ENCODE peak calls at places on chromosomes 6 and 20, in nine cellular contexts. W is fibroblast of pulmonary artery, O is dorsolateral prefrontal cortex, V is EH, Q is astrocyte, I is AG04450, A is progenitor cell of endocrine pancreas, Z is brain microvascular endothelial cell, X is SW 1271. E is an unnamed sample.

GRCh38 chr6:43891072-43891870 is 121.3 kb downstream of the VEGFA start:
- DNase-seq in W (no peak), O (no peak), V (no peak), Q (no peak), I (no peak), A (no peak), Z (no peak), X (no peak), E (no peak)

GRCh38 chr6:97240222-97240621 is 42.8 kb downstream of the MMS22L start:
- DNase-seq in W (peak), O (no peak), V (peak), Q (peak), I (no peak), A (no peak), Z (peak), X (peak), E (no peak)

GRCh38 chr6:134956032-134956431 is 6.1 kb upstream of the ALDH8A1 start:
- DNase-seq in W (no peak), O (no peak), V (no peak), Q (no peak), I (no peak), A (no peak), Z (no peak), X (no peak), E (no peak)

GRCh38 chr6:166643907-166644590 is 17.0 kb upstream of the RPS6KA2 start:
- DNase-seq in W (peak), O (no peak), V (no peak), Q (no peak), I (no peak), A (no peak), Z (no peak), X (no peak), E (no peak)

GRCh38 chr6:32837651-32838113 is 857 bp downstream of the TAP2 start:
- DNase-seq in W (no peak), O (no peak), V (peak), Q (peak), I (no peak), A (no peak), Z (no peak), X (no peak), E (no peak)

GRCh38 chr20:44909872-44910689 is at the start of gene PABPC1L:
- DNase-seq in W (peak), O (peak), V (peak), Q (peak), I (no peak), A (peak), Z (peak), X (no peak), E (no peak)

GRCh38 chr6:75486850-75487568 is 6.6 kb downstream of the FILIP1 start:
- DNase-seq in W (no peak), O (no peak), V (no peak), Q (no peak), I (no peak), A (no peak), Z (no peak), X (no peak), E (no peak)

GRCh38 chr6:159044899-159045727 is at the start of gene TAGAP:
- DNase-seq in W (no peak), O (no peak), V (peak), Q (no peak), I (no peak), A (no peak), Z (peak), X (no peak), E (peak)

GRCh38 chr20:25310921-25311728 is 63.2 kb downstream of the PYGB start:
- DNase-seq in W (peak), O (peak), V (peak), Q (peak), I (peak), A (no peak), Z (peak), X (peak), E (no peak)

GRCh38 chr6:92756912-92757311 is 662.4 kb downstream of the EPHA7 start:
- DNase-seq in W (peak), O (no peak), V (no peak), Q (no peak), I (no peak), A (no peak), Z (no peak), X (no peak), E (no peak)

GRCh38 chr20:17505664-17506517 is 25.3 kb downstream of the BFSP1 start:
- DNase-seq in W (peak), O (no peak), V (peak), Q (peak), I (no peak), A (no peak), Z (peak), X (no peak), E (no peak)

GRCh38 chr20:54494303-54495006 is 19.1 kb downstream of the DOK5 start:
- DNase-seq in W (no peak), O (no peak), V (no peak), Q (no peak), I (no peak), A (no peak), Z (no peak), X (no peak), E (no peak)

GRCh38 chr6:122043421-122043820 is 356.0 kb upstream of the HSF2 start:
- DNase-seq in W (no peak), O (no peak), V (no peak), Q (peak), I (no peak), A (no peak), Z (no peak), X (no peak), E (no peak)

GRCh38 chr20:38209054-38209675 is 44.1 kb upstream of the TGM2 start:
- DNase-seq in W (no peak), O (peak), V (peak), Q (no peak), I (no peak), A (no peak), Z (no peak), X (no peak), E (no peak)

GRCh38 chr6:4645713-4646356 is 130.4 kb upstream of the CDYL start:
- DNase-seq in W (no peak), O (no peak), V (no peak), Q (no peak), I (no peak), A (no peak), Z (no peak), X (no peak), E (no peak)

GRCh38 chr20:37356387-37356786 is 10.4 kb downstream of the SRC start:
- DNase-seq in W (peak), O (no peak), V (peak), Q (no peak), I (no peak), A (no peak), Z (no peak), X (no peak), E (no peak)

GRCh38 chr20:23049201-23049932 is at the start of gene THBD:
- DNase-seq in W (peak), O (no peak), V (peak), Q (peak), I (no peak), A (no peak), Z (peak), X (peak), E (no peak)

GRCh38 chr6:71892641-71893040 is 6.3 kb downstream of the RIMS1 start:
- DNase-seq in W (no peak), O (no peak), V (no peak), Q (no peak), I (no peak), A (no peak), Z (no peak), X (no peak), E (no peak)

GRCh38 chr20:23159256-23159922 is 73.3 kb upstream of the CD93 start:
- DNase-seq in W (no peak), O (no peak), V (no peak), Q (no peak), I (no peak), A (no peak), Z (no peak), X (no peak), E (no peak)

GRCh38 chr6:154868143-154868594 is 126.9 kb upstream of the TIAM2 start:
- DNase-seq in W (peak), O (no peak), V (peak), Q (peak), I (peak), A (no peak), Z (peak), X (peak), E (no peak)

GRCh38 chr6:30508890-30509736 is 19.8 kb downstream of the HLA-E start:
- DNase-seq in W (peak), O (no peak), V (peak), Q (no peak), I (no peak), A (no peak), Z (no peak), X (peak), E (peak)

GRCh38 chr6:126607281-126607680 is 267.4 kb downstream of the CENPW start:
- DNase-seq in W (no peak), O (no peak), V (no peak), Q (no peak), I (no peak), A (no peak), Z (no peak), X (no peak), E (no peak)

GRCh38 chr6:34663887-34664269 is 32.7 kb downstream of the ILRUN start:
- DNase-seq in W (peak), O (no peak), V (peak), Q (no peak), I (no peak), A (no peak), Z (peak), X (no peak), E (no peak)

GRCh38 chr6:150006961-150007464 is 18.3 kb downstream of the RAET1L start:
- DNase-seq in W (peak), O (no peak), V (peak), Q (no peak), I (no peak), A (no peak), Z (no peak), X (no peak), E (no peak)

GRCh38 chr6:154457046-154457713 is 53.3 kb downstream of the CNKSR3 start:
- DNase-seq in W (no peak), O (no peak), V (no peak), Q (peak), I (no peak), A (no peak), Z (peak), X (no peak), E (no peak)

GRCh38 chr6:146851837-146852236 is 253.1 kb downstream of the ADGB start:
- DNase-seq in W (peak), O (no peak), V (peak), Q (peak), I (peak), A (no peak), Z (peak), X (no peak), E (no peak)

GRCh38 chr6:6781877-6782236 is 193.3 kb downstream of the LY86 start:
- DNase-seq in W (no peak), O (no peak), V (no peak), Q (no peak), I (no peak), A (no peak), Z (no peak), X (no peak), E (no peak)

GRCh38 chr20:38298768-38299288 is 5.1 kb upstream of the BPI start:
- DNase-seq in W (peak), O (no peak), V (peak), Q (no peak), I (no peak), A (no peak), Z (no peak), X (no peak), E (peak)

GRCh38 chr6:155954149-155954548 is 498.5 kb upstream of the NOX3 start:
- DNase-seq in W (no peak), O (no peak), V (no peak), Q (no peak), I (no peak), A (no peak), Z (no peak), X (no peak), E (no peak)

GRCh38 chr20:18986895-18987580 is 173.5 kb downstream of the SCP2D1 start:
- DNase-seq in W (no peak), O (no peak), V (no peak), Q (no peak), I (no peak), A (no peak), Z (no peak), X (no peak), E (no peak)

GRCh38 chr6:143581835-143582480 is 70.4 kb upstream of the FUCA2 start:
- DNase-seq in W (peak), O (no peak), V (peak), Q (peak), I (no peak), A (no peak), Z (peak), X (no peak), E (no peak)

GRCh38 chr6:160679402-160679769 is 15.3 kb upstream of the LPA start:
- DNase-seq in W (no peak), O (no peak), V (no peak), Q (no peak), I (no peak), A (peak), Z (no peak), X (no peak), E (no peak)

GRCh38 chr20:50678213-50678898 is 13.0 kb downstream of the RIPOR3 start:
- DNase-seq in W (peak), O (no peak), V (no peak), Q (peak), I (no peak), A (no peak), Z (no peak), X (no peak), E (no peak)

GRCh38 chr6:132430110-132430509 is 28.8 kb upstream of the MOXD1 start:
- DNase-seq in W (no peak), O (no peak), V (no peak), Q (no peak), I (no peak), A (no peak), Z (no peak), X (no peak), E (no peak)

GRCh38 chr6:125839471-125839870 is 48.7 kb downstream of the NCOA7 start:
- DNase-seq in W (peak), O (no peak), V (no peak), Q (peak), I (no peak), A (no peak), Z (peak), X (no peak), E (no peak)

GRCh38 chr6:138765896-138766487 is 7.6 kb upstream of the CCDC28A start:
- DNase-seq in W (peak), O (no peak), V (peak), Q (no peak), I (peak), A (no peak), Z (peak), X (no peak), E (no peak)

GRCh38 chr6:7787137-7787575 is 61.3 kb downstream of the BMP6 start:
- DNase-seq in W (peak), O (no peak), V (peak), Q (peak), I (peak), A (no peak), Z (peak), X (no peak), E (no peak)

GRCh38 chr6:22975079-22975478 is 405.7 kb downstream of the HDGFL1 start:
- DNase-seq in W (no peak), O (no peak), V (no peak), Q (no peak), I (no peak), A (no peak), Z (no peak), X (no peak), E (no peak)

E was measured in SIG-M5.